ENCODE peak calls at places on chromosomes 6 and 20, in four cellular contexts. A is SK-N-SH, W is K562, D is HepG2. X is an unnamed sample.

GRCh38 chr20:4491643-4492042 is 230.1 kb upstream of the PRND start:
- DNase-seq in A (no peak), W (no peak), D (no peak), X (no peak)

GRCh38 chr6:51459958-51460357 is 627.5 kb downstream of the PKHD1 start:
- DNase-seq in A (no peak), W (no peak), D (no peak), X (no peak)

GRCh38 chr6:109662192-109662591 is 28.8 kb downstream of the AK9 start:
- DNase-seq in A (no peak), W (no peak), D (no peak), X (no peak)

GRCh38 chr20:10322073-10323012 is 103.7 kb downstream of the SNAP25 start:
- DNase-seq in A (peak; percentile 9), W (no peak), D (no peak), X (no peak)

GRCh38 chr20:23856736-23857135 is 22.8 kb downstream of the CST5 start:
- DNase-seq in A (no peak), W (no peak), D (no peak), X (no peak)

GRCh38 chr6:87909849-87910248 is 137.8 kb upstream of the SPACA1 start:
- DNase-seq in A (no peak), W (no peak), D (no peak), X (no peak)

GRCh38 chr6:97978855-97979271 is 695.8 kb upstream of the MMS22L start:
- DNase-seq in A (no peak), W (no peak), D (peak; percentile 25), X (peak; percentile 32)

GRCh38 chr6:169236545-169236944 is 17.1 kb downstream of the THBS2 start:
- DNase-seq in A (no peak), W (no peak), D (no peak), X (no peak)

GRCh38 chr20:44646641-44647274 is 4.7 kb downstream of the ADA start:
- DNase-seq in A (no peak), W (no peak), D (no peak), X (no peak)

GRCh38 chr6:9405825-9406224 is 970.5 kb upstream of the SLC35B3 start:
- DNase-seq in A (no peak), W (no peak), D (no peak), X (no peak)

GRCh38 chr6:9405369-9405768 is 970.0 kb upstream of the SLC35B3 start:
- DNase-seq in A (no peak), W (no peak), D (no peak), X (peak; percentile 63)

GRCh38 chr6:9408718-9409117 is 973.4 kb upstream of the SLC35B3 start:
- DNase-seq in A (no peak), W (no peak), D (no peak), X (no peak)

GRCh38 chr6:9401936-9402335 is 966.6 kb upstream of the SLC35B3 start:
- DNase-seq in A (no peak), W (no peak), D (no peak), X (no peak)

DNA sequence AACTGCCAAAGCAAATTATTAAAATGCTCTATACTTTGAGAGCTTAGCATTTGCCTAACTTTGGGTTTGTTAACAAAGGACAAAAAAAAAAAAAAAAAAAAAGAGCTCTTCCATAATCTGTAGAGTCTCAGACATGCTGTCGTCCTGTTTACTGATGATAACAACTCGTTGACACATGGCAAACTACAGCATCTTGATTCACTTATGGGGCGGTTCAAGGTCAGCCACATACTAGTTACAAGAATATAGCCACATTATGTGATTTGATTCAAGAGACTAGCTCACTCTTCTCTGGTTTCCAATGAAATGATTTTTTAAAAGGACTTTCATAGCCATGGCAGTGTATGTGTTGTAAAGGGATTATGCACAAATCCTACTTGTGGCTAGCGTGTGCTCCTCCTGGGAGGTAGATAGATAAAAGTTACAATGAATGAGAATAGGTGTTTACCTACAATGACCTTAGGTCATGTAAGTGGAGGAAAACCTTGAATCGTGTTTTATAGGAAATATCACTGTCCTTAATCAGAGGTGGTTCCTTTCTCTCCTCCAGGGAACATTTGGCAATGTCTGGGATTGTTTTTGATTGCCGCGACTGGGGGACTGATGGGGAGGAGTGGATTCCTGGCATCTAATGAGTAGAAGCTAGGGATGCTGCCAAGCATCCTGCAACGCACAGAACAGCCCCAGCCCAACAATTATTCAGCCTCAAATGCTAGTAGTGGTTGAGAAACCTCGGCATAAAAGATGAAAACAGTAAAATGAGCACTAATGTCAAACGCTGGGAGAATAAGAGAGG is 969.2 kb upstream of the SLC35B3 start:
- DNase-seq in A (no peak), W (no peak), D (no peak), X (no peak)
- TF ChIP-seq ELF1 in A (no peak), W (no peak), D (no peak), X (no peak)

DNA sequence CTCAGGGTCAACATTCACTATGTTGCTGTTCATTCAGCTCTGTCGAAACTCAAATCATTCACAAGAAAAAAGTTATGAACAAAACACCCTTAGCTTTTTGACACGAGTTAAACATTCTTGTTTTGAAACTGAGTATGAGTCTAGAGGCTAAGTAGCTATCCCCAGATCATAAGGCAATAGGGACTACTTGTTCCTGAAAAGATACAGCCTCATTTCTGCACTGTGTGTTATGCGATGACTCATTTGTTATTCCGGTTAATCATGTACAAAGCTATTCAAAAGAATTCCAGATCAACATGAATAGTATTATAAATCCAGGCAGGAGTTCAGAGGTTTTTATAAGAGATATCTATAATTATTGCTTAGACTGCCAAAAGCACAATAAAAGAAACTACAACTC is 908.0 kb downstream of the QKI start:
- DNase-seq in A (no peak), W (no peak), D (no peak), X (no peak)
- H2AFZ ChIP-seq in A (no peak overlapping the region), W (no peak overlapping the region), D (no peak overlapping the region), X (no peak overlapping the region)

DNA sequence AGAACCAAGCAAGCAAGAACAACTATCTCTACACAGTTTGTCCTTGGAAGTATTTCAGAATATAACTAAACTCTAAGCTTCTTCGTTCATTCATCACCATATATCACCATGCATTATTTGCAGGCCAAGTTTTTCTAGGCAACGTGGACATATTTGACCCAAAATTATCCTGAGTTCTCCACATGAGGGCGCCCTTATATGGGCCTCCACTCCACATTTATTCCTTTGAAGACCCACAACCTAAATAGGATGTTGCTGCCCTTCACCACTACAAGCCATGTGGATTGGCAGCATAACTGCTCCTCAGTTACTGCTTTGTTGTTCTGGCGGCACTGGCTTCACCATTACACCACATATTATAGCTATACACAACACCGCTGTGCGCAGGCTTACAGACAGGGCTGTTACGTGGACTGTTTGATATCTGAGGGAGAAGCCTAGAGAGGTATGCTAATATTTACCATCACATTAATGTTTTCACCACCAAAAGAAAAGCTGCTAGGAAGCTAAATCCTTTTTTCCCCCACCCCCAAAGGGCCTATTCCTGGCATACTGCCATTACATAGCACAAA is 411.8 kb downstream of the C6orf118 start:
- DNase-seq in A (no peak), W (no peak), D (no peak), X (no peak)
- TF ChIP-seq ELF1 in A (no peak), W (no peak), D (no peak), X (no peak)

GRCh38 chr6:137378100-137378390 is 116.1 kb downstream of the OLIG3 start:
- DNase-seq in A (no peak), W (no peak), D (no peak), X (no peak)
- H2AFZ ChIP-seq in A (no peak overlapping the region), W (peak overlapping the region; percentile 18), D (no peak overlapping the region), X (no peak overlapping the region)